ENCODE peak calls at places on chromosomes 7 and 10, in six cellular contexts. One of them, this sample, is unnamed.

GRCh38 chr10:31064334-31064733 is 32.7 kb upstream of the ZNF438 start:
- DNase-seq in bronchial epithelial cell: peak
- DNase-seq in epithelial cell of esophagus: peak
- DNase-seq in GM10248: no peak
- DNase-seq in Calu3: no peak
- DNase-seq in esophagus squamous epithelium: no peak
- DNase-seq in this sample: no peak

GRCh38 chr10:122525788-122526187 is 34.8 kb upstream of the DMBT1 start:
- DNase-seq in GM10248: no peak
- DNase-seq in bronchial epithelial cell: peak
- DNase-seq in epithelial cell of esophagus: peak
- DNase-seq in Calu3: peak
- DNase-seq in esophagus squamous epithelium: no peak
- DNase-seq in this sample: peak

GRCh38 chr7:26156454-26157365 is 4.7 kb downstream of the NFE2L3 start:
- DNase-seq in epithelial cell of esophagus: peak
- DNase-seq in GM10248: peak
- DNase-seq in esophagus squamous epithelium: no peak
- DNase-seq in bronchial epithelial cell: peak
- DNase-seq in Calu3: peak
- DNase-seq in this sample: peak

GRCh38 chr7:78125884-78126283 is 327.3 kb downstream of the PHTF2 start:
- DNase-seq in GM10248: no peak
- DNase-seq in esophagus squamous epithelium: no peak
- DNase-seq in epithelial cell of esophagus: peak
- DNase-seq in Calu3: no peak
- DNase-seq in bronchial epithelial cell: peak
- DNase-seq in this sample: no peak

GRCh38 chr7:93566876-93567275 is 7.6 kb downstream of the CALCR start:
- DNase-seq in GM10248: no peak
- DNase-seq in esophagus squamous epithelium: no peak
- DNase-seq in bronchial epithelial cell: peak
- DNase-seq in Calu3: no peak
- DNase-seq in epithelial cell of esophagus: peak
- DNase-seq in this sample: no peak

GRCh38 chr7:23235688-23236280 is 10.8 kb upstream of the GPNMB start:
- DNase-seq in GM10248: no peak
- DNase-seq in Calu3: peak
- DNase-seq in esophagus squamous epithelium: no peak
- DNase-seq in epithelial cell of esophagus: peak
- DNase-seq in bronchial epithelial cell: peak
- DNase-seq in this sample: peak

GRCh38 chr10:132078746-132079345 is 13.1 kb downstream of the JAKMIP3 start:
- DNase-seq in GM10248: no peak
- DNase-seq in bronchial epithelial cell: no peak
- DNase-seq in epithelial cell of esophagus: no peak
- DNase-seq in Calu3: no peak
- DNase-seq in esophagus squamous epithelium: no peak
- DNase-seq in this sample: no peak

GRCh38 chr10:29403208-29403607 is 114.3 kb downstream of the LYZL1 start:
- DNase-seq in bronchial epithelial cell: no peak
- DNase-seq in epithelial cell of esophagus: no peak
- DNase-seq in esophagus squamous epithelium: no peak
- DNase-seq in Calu3: no peak
- DNase-seq in GM10248: no peak
- DNase-seq in this sample: no peak

GRCh38 chr10:14099885-14100284 is 230.8 kb downstream of the FRMD4A start:
- DNase-seq in GM10248: no peak
- DNase-seq in esophagus squamous epithelium: no peak
- DNase-seq in Calu3: no peak
- DNase-seq in bronchial epithelial cell: no peak
- DNase-seq in epithelial cell of esophagus: no peak
- DNase-seq in this sample: no peak

GRCh38 chr7:21140622-21141021 is 287.3 kb upstream of the SP4 start:
- DNase-seq in epithelial cell of esophagus: peak
- DNase-seq in Calu3: peak
- DNase-seq in bronchial epithelial cell: peak
- DNase-seq in GM10248: no peak
- DNase-seq in esophagus squamous epithelium: no peak
- DNase-seq in this sample: no peak

GRCh38 chr7:87144173-87144657 is 8.0 kb upstream of the DMTF1 start:
- DNase-seq in bronchial epithelial cell: no peak
- DNase-seq in esophagus squamous epithelium: no peak
- DNase-seq in Calu3: no peak
- DNase-seq in GM10248: peak
- DNase-seq in epithelial cell of esophagus: no peak
- DNase-seq in this sample: no peak

GRCh38 chr10:62048919-62049636 is 147.6 kb downstream of the ARID5B start:
- DNase-seq in bronchial epithelial cell: peak
- DNase-seq in esophagus squamous epithelium: peak
- DNase-seq in GM10248: no peak
- DNase-seq in epithelial cell of esophagus: peak
- DNase-seq in Calu3: peak
- DNase-seq in this sample: peak

GRCh38 chr7:15459018-15459621 is 102.7 kb downstream of the AGMO start:
- DNase-seq in GM10248: no peak
- DNase-seq in esophagus squamous epithelium: no peak
- DNase-seq in epithelial cell of esophagus: no peak
- DNase-seq in bronchial epithelial cell: no peak
- DNase-seq in Calu3: no peak
- DNase-seq in this sample: no peak

GRCh38 chr7:74272305-74273038 is 16.7 kb upstream of the CLIP2 start:
- DNase-seq in Calu3: peak
- DNase-seq in epithelial cell of esophagus: peak
- DNase-seq in GM10248: peak
- DNase-seq in esophagus squamous epithelium: peak
- DNase-seq in bronchial epithelial cell: peak
- DNase-seq in this sample: peak

GRCh38 chr7:20116869-20117268 is 100.3 kb downstream of the MACC1 start:
- DNase-seq in GM10248: no peak
- DNase-seq in epithelial cell of esophagus: no peak
- DNase-seq in esophagus squamous epithelium: no peak
- DNase-seq in bronchial epithelial cell: no peak
- DNase-seq in Calu3: no peak
- DNase-seq in this sample: no peak

GRCh38 chr7:119664601-119665000 is 608.4 kb upstream of the KCND2 start:
- DNase-seq in GM10248: no peak
- DNase-seq in esophagus squamous epithelium: no peak
- DNase-seq in Calu3: no peak
- DNase-seq in epithelial cell of esophagus: peak
- DNase-seq in bronchial epithelial cell: peak
- DNase-seq in this sample: no peak

GRCh38 chr7:34844401-34844800 is 186.4 kb downstream of the NPSR1 start:
- DNase-seq in GM10248: no peak
- DNase-seq in Calu3: no peak
- DNase-seq in esophagus squamous epithelium: no peak
- DNase-seq in bronchial epithelial cell: no peak
- DNase-seq in epithelial cell of esophagus: no peak
- DNase-seq in this sample: no peak

GRCh38 chr7:107505997-107506682 is 36.3 kb downstream of the GPR22 start:
- DNase-seq in epithelial cell of esophagus: peak
- DNase-seq in bronchial epithelial cell: peak
- DNase-seq in GM10248: no peak
- DNase-seq in Calu3: peak
- DNase-seq in esophagus squamous epithelium: no peak
- DNase-seq in this sample: peak

GRCh38 chr7:55326079-55326847 is 38.9 kb upstream of the LANCL2 start:
- DNase-seq in Calu3: no peak
- DNase-seq in epithelial cell of esophagus: no peak
- DNase-seq in GM10248: no peak
- DNase-seq in esophagus squamous epithelium: no peak
- DNase-seq in bronchial epithelial cell: no peak
- DNase-seq in this sample: no peak

GRCh38 chr10:13891542-13892431 is 305.0 kb downstream of the PRPF18 start:
- DNase-seq in Calu3: no peak
- DNase-seq in GM10248: peak
- DNase-seq in esophagus squamous epithelium: no peak
- DNase-seq in epithelial cell of esophagus: peak
- DNase-seq in bronchial epithelial cell: no peak
- DNase-seq in this sample: no peak

GRCh38 chr10:84138478-84139125 is 707 bp upstream of the GHITM start:
- DNase-seq in GM10248: peak
- DNase-seq in bronchial epithelial cell: peak
- DNase-seq in Calu3: peak
- DNase-seq in epithelial cell of esophagus: peak
- DNase-seq in esophagus squamous epithelium: no peak
- DNase-seq in this sample: no peak

GRCh38 chr7:31126976-31127375 is 74.9 kb downstream of the ADCYAP1R1 start:
- DNase-seq in GM10248: no peak
- DNase-seq in bronchial epithelial cell: peak
- DNase-seq in Calu3: no peak
- DNase-seq in esophagus squamous epithelium: no peak
- DNase-seq in epithelial cell of esophagus: no peak
- DNase-seq in this sample: peak

GRCh38 chr10:31209523-31209922 is 109.5 kb upstream of the ZEB1 start:
- DNase-seq in GM10248: no peak
- DNase-seq in bronchial epithelial cell: no peak
- DNase-seq in Calu3: no peak
- DNase-seq in esophagus squamous epithelium: no peak
- DNase-seq in epithelial cell of esophagus: no peak
- DNase-seq in this sample: no peak

DNA sequence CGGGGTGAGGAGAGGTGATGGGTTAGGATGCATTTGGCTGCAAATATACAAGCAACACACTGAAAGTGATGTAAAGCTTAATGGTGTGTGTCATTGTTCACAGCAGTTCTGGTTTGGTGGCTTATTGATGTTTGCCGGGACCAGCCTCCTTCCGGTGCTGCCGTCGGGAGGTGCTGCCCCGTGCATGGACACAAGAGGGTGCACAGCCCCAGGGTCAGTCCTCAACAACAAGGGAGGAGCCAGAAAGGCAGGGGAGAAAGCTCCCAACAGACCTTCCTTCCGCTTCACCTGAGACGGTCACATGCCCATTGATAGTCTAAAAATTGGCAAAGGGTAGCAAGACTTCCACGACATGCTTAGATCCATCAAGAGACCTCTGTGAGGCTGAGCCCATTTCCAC is 9.5 kb downstream of the RNF32 start:
- DNase-seq in bronchial epithelial cell: no peak
- DNase-seq in GM10248: no peak
- DNase-seq in epithelial cell of esophagus: peak
- DNase-seq in Calu3: peak
- DNase-seq in esophagus squamous epithelium: no peak
- DNase-seq in this sample: no peak
- TF ChIP-seq CTCF in bronchial epithelial cell: peak
- TF ChIP-seq CTCF in GM10248: peak
- TF ChIP-seq CTCF in epithelial cell of esophagus: peak
- TF ChIP-seq CTCF in Calu3: no peak
- TF ChIP-seq CTCF in esophagus squamous epithelium: no peak
- TF ChIP-seq CTCF in this sample: no peak

GRCh38 chr7:95338832-95339231 is 14.5 kb upstream of the PON1 start:
- DNase-seq in esophagus squamous epithelium: no peak
- DNase-seq in GM10248: no peak
- DNase-seq in epithelial cell of esophagus: no peak
- DNase-seq in bronchial epithelial cell: no peak
- DNase-seq in Calu3: no peak
- DNase-seq in this sample: no peak

GRCh38 chr7:95342029-95342428 is 17.7 kb upstream of the PON1 start:
- DNase-seq in epithelial cell of esophagus: no peak
- DNase-seq in GM10248: no peak
- DNase-seq in bronchial epithelial cell: no peak
- DNase-seq in esophagus squamous epithelium: no peak
- DNase-seq in Calu3: no peak
- DNase-seq in this sample: no peak

GRCh38 chr7:95340491-95340890 is 16.2 kb upstream of the PON1 start:
- DNase-seq in GM10248: no peak
- DNase-seq in esophagus squamous epithelium: no peak
- DNase-seq in bronchial epithelial cell: no peak
- DNase-seq in Calu3: no peak
- DNase-seq in epithelial cell of esophagus: no peak
- DNase-seq in this sample: no peak

GRCh38 chr7:95342642-95343252 is 18.4 kb upstream of the PON1 start:
- DNase-seq in esophagus squamous epithelium: no peak
- DNase-seq in bronchial epithelial cell: no peak
- DNase-seq in epithelial cell of esophagus: no peak
- DNase-seq in GM10248: no peak
- DNase-seq in Calu3: no peak
- DNase-seq in this sample: no peak
- TF ChIP-seq CTCF in esophagus squamous epithelium: no peak
- TF ChIP-seq CTCF in bronchial epithelial cell: no peak
- TF ChIP-seq CTCF in epithelial cell of esophagus: no peak
- TF ChIP-seq CTCF in GM10248: no peak
- TF ChIP-seq CTCF in Calu3: no peak
- TF ChIP-seq CTCF in this sample: no peak

GRCh38 chr10:12344375-12345110 is 4.8 kb upstream of the CAMK1D start:
- DNase-seq in epithelial cell of esophagus: no peak
- DNase-seq in esophagus squamous epithelium: no peak
- DNase-seq in bronchial epithelial cell: no peak
- DNase-seq in Calu3: no peak
- DNase-seq in GM10248: no peak
- DNase-seq in this sample: no peak
- TF ChIP-seq CTCF in epithelial cell of esophagus: no peak
- TF ChIP-seq CTCF in esophagus squamous epithelium: no peak
- TF ChIP-seq CTCF in bronchial epithelial cell: no peak
- TF ChIP-seq CTCF in Calu3: no peak
- TF ChIP-seq CTCF in GM10248: no peak
- TF ChIP-seq CTCF in this sample: no peak

DNA sequence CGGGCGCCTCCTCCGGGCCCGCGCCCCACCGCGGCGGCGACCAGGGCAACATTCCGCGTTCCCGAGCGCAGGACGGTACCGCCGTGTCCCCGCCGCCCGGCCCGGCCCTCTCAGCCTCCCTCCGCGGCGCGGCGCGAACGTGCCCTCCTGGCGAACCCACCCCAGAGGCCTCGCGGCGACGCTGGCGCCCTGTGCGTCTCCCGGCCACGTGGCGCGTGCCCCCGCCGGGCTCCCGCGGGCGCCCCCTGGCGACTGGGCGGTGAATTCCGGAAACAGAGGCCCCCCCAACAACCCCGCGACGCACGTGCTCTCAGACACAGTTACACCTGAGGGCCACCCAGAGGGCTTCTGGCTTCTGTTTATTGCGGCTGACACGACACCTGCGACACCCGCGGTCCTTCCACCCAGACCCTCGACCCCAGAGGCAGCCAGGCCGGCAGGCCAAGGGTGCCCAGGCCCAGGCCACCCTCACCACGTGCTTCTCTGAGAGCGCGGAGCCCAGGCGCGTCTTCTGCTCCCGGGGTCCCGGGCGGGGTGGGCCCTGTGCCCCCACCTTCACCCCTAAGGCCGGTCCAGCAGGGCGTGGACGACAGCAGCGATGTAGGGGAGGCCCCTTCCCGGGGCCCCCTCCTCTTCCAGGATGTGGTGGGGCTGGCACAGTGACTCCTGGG is at the start of gene SAP25:
- DNase-seq in bronchial epithelial cell: no peak
- DNase-seq in GM10248: no peak
- DNase-seq in esophagus squamous epithelium: no peak
- DNase-seq in Calu3: no peak
- DNase-seq in epithelial cell of esophagus: no peak
- DNase-seq in this sample: no peak
- TF ChIP-seq CTCF in bronchial epithelial cell: no peak
- TF ChIP-seq CTCF in GM10248: peak
- TF ChIP-seq CTCF in esophagus squamous epithelium: no peak
- TF ChIP-seq CTCF in Calu3: no peak
- TF ChIP-seq CTCF in epithelial cell of esophagus: peak
- TF ChIP-seq CTCF in this sample: no peak